ENCODE peak calls at places on chromosomes 13 and 19, in nine cellular contexts. One of them, this sample, is unnamed.

GRCh38 chr13:49436890-49437289 is 7.0 kb downstream of the CAB39L start:
- DNase-seq in SJCRH30: no peak
- DNase-seq in nephron progenitor cell: no peak
- DNase-seq in HS-5: no peak
- DNase-seq in cerebellum: no peak
- DNase-seq in NCI-H1417: peak
- DNase-seq in hippocampal formation: peak
- DNase-seq in GF-D8: no peak
- DNase-seq in uterus: peak
- DNase-seq in this sample: peak

GRCh38 chr13:47545206-47545605 is 455.9 kb downstream of the SUCLA2 start:
- DNase-seq in SJCRH30: no peak
- DNase-seq in nephron progenitor cell: no peak
- DNase-seq in HS-5: no peak
- DNase-seq in cerebellum: no peak
- DNase-seq in NCI-H1417: no peak
- DNase-seq in hippocampal formation: no peak
- DNase-seq in GF-D8: no peak
- DNase-seq in uterus: no peak
- DNase-seq in this sample: no peak

GRCh38 chr13:107642841-107643240 is 572.5 kb downstream of the LIG4 start:
- DNase-seq in SJCRH30: no peak
- DNase-seq in nephron progenitor cell: no peak
- DNase-seq in HS-5: no peak
- DNase-seq in cerebellum: peak
- DNase-seq in NCI-H1417: no peak
- DNase-seq in hippocampal formation: no peak
- DNase-seq in GF-D8: no peak
- DNase-seq in uterus: no peak
- DNase-seq in this sample: peak

GRCh38 chr19:33777351-33777750 is 19.3 kb upstream of the KCTD15 start:
- DNase-seq in SJCRH30: no peak
- DNase-seq in nephron progenitor cell: no peak
- DNase-seq in HS-5: no peak
- DNase-seq in cerebellum: no peak
- DNase-seq in NCI-H1417: no peak
- DNase-seq in hippocampal formation: no peak
- DNase-seq in GF-D8: no peak
- DNase-seq in uterus: no peak
- DNase-seq in this sample: no peak

GRCh38 chr13:20546559-20546958 is 20.4 kb upstream of the IFT88 start:
- DNase-seq in SJCRH30: no peak
- DNase-seq in nephron progenitor cell: no peak
- DNase-seq in HS-5: no peak
- DNase-seq in cerebellum: no peak
- DNase-seq in NCI-H1417: no peak
- DNase-seq in hippocampal formation: no peak
- DNase-seq in GF-D8: peak
- DNase-seq in uterus: no peak
- DNase-seq in this sample: no peak

GRCh38 chr13:42594577-42595571 is 20.9 kb downstream of the TNFSF11 start:
- DNase-seq in SJCRH30: peak
- DNase-seq in nephron progenitor cell: peak
- DNase-seq in HS-5: peak
- DNase-seq in cerebellum: peak
- DNase-seq in NCI-H1417: peak
- DNase-seq in hippocampal formation: peak
- DNase-seq in GF-D8: peak
- DNase-seq in uterus: peak
- DNase-seq in this sample: peak

GRCh38 chr13:32262619-32263018 is 52.5 kb downstream of the ZAR1L start:
- DNase-seq in SJCRH30: no peak
- DNase-seq in nephron progenitor cell: no peak
- DNase-seq in HS-5: no peak
- DNase-seq in cerebellum: no peak
- DNase-seq in NCI-H1417: no peak
- DNase-seq in hippocampal formation: no peak
- DNase-seq in GF-D8: no peak
- DNase-seq in uterus: no peak
- DNase-seq in this sample: no peak

GRCh38 chr13:41458939-41459753 is 1.8 kb downstream of the RGCC start:
- DNase-seq in SJCRH30: no peak
- DNase-seq in nephron progenitor cell: no peak
- DNase-seq in HS-5: no peak
- DNase-seq in cerebellum: no peak
- DNase-seq in NCI-H1417: peak
- DNase-seq in hippocampal formation: no peak
- DNase-seq in GF-D8: no peak
- DNase-seq in uterus: peak
- DNase-seq in this sample: no peak

GRCh38 chr13:99855516-99855915 is 116.1 kb downstream of the ZIC5 start:
- DNase-seq in SJCRH30: no peak
- DNase-seq in nephron progenitor cell: no peak
- DNase-seq in HS-5: no peak
- DNase-seq in cerebellum: no peak
- DNase-seq in NCI-H1417: no peak
- DNase-seq in hippocampal formation: no peak
- DNase-seq in GF-D8: no peak
- DNase-seq in uterus: no peak
- DNase-seq in this sample: peak

GRCh38 chr13:44273991-44274810 is 99.4 kb upstream of the SERP2 start:
- DNase-seq in SJCRH30: no peak
- DNase-seq in nephron progenitor cell: no peak
- DNase-seq in HS-5: no peak
- DNase-seq in cerebellum: no peak
- DNase-seq in NCI-H1417: no peak
- DNase-seq in hippocampal formation: no peak
- DNase-seq in GF-D8: no peak
- DNase-seq in uterus: peak
- DNase-seq in this sample: no peak

GRCh38 chr13:108176685-108177274 is 38.6 kb downstream of the LIG4 start:
- DNase-seq in SJCRH30: peak
- DNase-seq in nephron progenitor cell: peak
- DNase-seq in HS-5: no peak
- DNase-seq in cerebellum: no peak
- DNase-seq in NCI-H1417: peak
- DNase-seq in hippocampal formation: no peak
- DNase-seq in GF-D8: no peak
- DNase-seq in uterus: no peak
- DNase-seq in this sample: peak

This sample was measured in G401.